ENCODE peak calls at places on chromosomes 4 and X, in nine cellular contexts. S is sciatic nerve; N is psoas muscle; X is T-helper 1 cell; R is mucosa of descending colon; Q is amniotic stem cell; V is activated CD8-positive, alpha-beta memory T cell treated with anti-CD3 and anti-CD28 coated beads for 4 hours; E is brain pericyte; B is GM03348. U is an unnamed sample.

GRCh38 chrX:114611018-114611619 is 27.2 kb downstream of the HTR2C start:
- DNase-seq in S (peak), N (no peak), X (no peak), R (no peak), Q (peak), V (no peak), E (no peak), B (peak), U (no peak)

GRCh38 chr4:1824746-1825145 is 31.2 kb downstream of the LETM1 start:
- DNase-seq in S (no peak), N (no peak), X (no peak), R (no peak), Q (no peak), V (no peak), E (no peak), B (no peak), U (no peak)

GRCh38 chrX:49761481-49761880 is 65.7 kb upstream of the PAGE1 start:
- DNase-seq in S (no peak), N (no peak), X (no peak), R (no peak), Q (no peak), V (no peak), E (no peak), B (peak), U (no peak)

GRCh38 chr4:105345358-105345757 is 128.5 kb downstream of the PPA2 start:
- DNase-seq in S (no peak), N (no peak), X (no peak), R (no peak), Q (no peak), V (no peak), E (no peak), B (no peak), U (no peak)

GRCh38 chr4:188092824-188093223 is 16.6 kb downstream of the TRIML2 start:
- DNase-seq in S (no peak), N (no peak), X (no peak), R (no peak), Q (no peak), V (no peak), E (no peak), B (peak), U (no peak)

GRCh38 chrX:118528089-118528753 is 32.6 kb downstream of the DOCK11 start:
- DNase-seq in S (no peak), N (no peak), X (peak), R (peak), Q (no peak), V (no peak), E (no peak), B (no peak), U (no peak)

GRCh38 chr4:175971393-175972179 is 94.1 kb upstream of the WDR17 start:
- DNase-seq in S (no peak), N (no peak), X (no peak), R (no peak), Q (no peak), V (no peak), E (no peak), B (no peak), U (no peak)

GRCh38 chrX:115894087-115894486 is 276.5 kb upstream of the AGTR2 start:
- DNase-seq in S (no peak), N (peak), X (no peak), R (no peak), Q (no peak), V (no peak), E (no peak), B (no peak), U (peak)

GRCh38 chrX:18890724-18891560 is 93.0 kb downstream of the PHKA2 start:
- DNase-seq in S (no peak), N (no peak), X (no peak), R (no peak), Q (no peak), V (no peak), E (no peak), B (no peak), U (no peak)

GRCh38 chr4:124631760-124632159 is 80.8 kb downstream of the ANKRD50 start:
- DNase-seq in S (peak), N (no peak), X (no peak), R (no peak), Q (peak), V (no peak), E (no peak), B (peak), U (no peak)

GRCh38 chr4:176921256-176921655 is 128.5 kb upstream of the VEGFC start:
- DNase-seq in S (no peak), N (no peak), X (no peak), R (no peak), Q (no peak), V (no peak), E (no peak), B (no peak), U (no peak)

GRCh38 chrX:72305286-72306084 is at the start of gene CITED1:
- DNase-seq in S (no peak), N (no peak), X (no peak), R (no peak), Q (no peak), V (no peak), E (no peak), B (no peak), U (no peak)

GRCh38 chr4:33850503-33850902 is 2393.8 kb downstream of the ARAP2 start:
- DNase-seq in S (no peak), N (no peak), X (no peak), R (no peak), Q (no peak), V (no peak), E (no peak), B (no peak), U (no peak)

GRCh38 chrX:43552166-43552565 is 103.9 kb upstream of the MAOA start:
- DNase-seq in S (no peak), N (no peak), X (no peak), R (no peak), Q (no peak), V (no peak), E (no peak), B (no peak), U (no peak)

GRCh38 chr4:52057196-52057595 is 6.1 kb downstream of the SPATA18 start:
- DNase-seq in S (no peak), N (no peak), X (no peak), R (no peak), Q (no peak), V (no peak), E (no peak), B (no peak), U (no peak)

GRCh38 chrX:43785930-43786591 is 96.2 kb downstream of the MAOB start:
- DNase-seq in S (no peak), N (no peak), X (no peak), R (no peak), Q (no peak), V (no peak), E (no peak), B (no peak), U (no peak)

GRCh38 chrX:1618689-1619088 is 3.8 kb downstream of the ASMT start:
- DNase-seq in S (no peak), N (no peak), X (no peak), R (no peak), Q (no peak), V (no peak), E (no peak), B (no peak), U (no peak)

GRCh38 chr4:10737335-10737734 is 52.8 kb upstream of the CLNK start:
- DNase-seq in S (no peak), N (no peak), X (no peak), R (no peak), Q (no peak), V (no peak), E (no peak), B (no peak), U (no peak)

GRCh38 chr4:7787067-7787466 is 152.6 kb downstream of the AFAP1 start:
- DNase-seq in S (no peak), N (no peak), X (no peak), R (no peak), Q (no peak), V (no peak), E (no peak), B (no peak), U (no peak)

U was measured in type B pancreatic cell.